ENCODE peak calls at places on chromosomes 16 and 17, in four cellular contexts. One of them, this sample, is unnamed.

GRCh38 chr16:67967183-67967955 is 1.1 kb downstream of the SLC12A4 start:
- DNase-seq in HCT116: no peak
- DNase-seq in IMR-90: no peak
- DNase-seq in A549: no peak
- DNase-seq in this sample: no peak

GRCh38 chr17:58208344-58208743 is 10.7 kb downstream of the MKS1 start:
- DNase-seq in HCT116: no peak
- DNase-seq in IMR-90: no peak
- DNase-seq in A549: no peak
- DNase-seq in this sample: no peak

GRCh38 chr17:79954281-79955166 is 81.1 kb downstream of the TBC1D16 start:
- DNase-seq in HCT116: no peak
- DNase-seq in A549: no peak
- DNase-seq in IMR-90: no peak
- DNase-seq in this sample: no peak

GRCh38 chr17:62629556-62630364 is 2.3 kb downstream of the MRC2 start:
- DNase-seq in A549: no peak
- DNase-seq in IMR-90: no peak
- DNase-seq in HCT116: no peak
- DNase-seq in this sample: no peak

GRCh38 chr17:65433592-65433991 is 127.9 kb downstream of the AXIN2 start:
- DNase-seq in IMR-90: no peak
- DNase-seq in A549: no peak
- DNase-seq in HCT116: no peak
- DNase-seq in this sample: no peak

GRCh38 chr16:19179890-19180490 is 11.9 kb downstream of the SYT17 start:
- DNase-seq in HCT116: peak
- DNase-seq in IMR-90: peak
- DNase-seq in A549: peak
- DNase-seq in this sample: peak

GRCh38 chr17:56185905-56186783 is 32.9 kb downstream of the ANKFN1 start:
- DNase-seq in HCT116: no peak
- DNase-seq in IMR-90: peak
- DNase-seq in A549: no peak
- DNase-seq in this sample: no peak

GRCh38 chr16:72455743-72456659 is 284.0 kb upstream of the PMFBP1 start:
- DNase-seq in IMR-90: no peak
- DNase-seq in A549: no peak
- DNase-seq in HCT116: no peak
- DNase-seq in this sample: peak

GRCh38 chr16:35173295-35173694 is 1713.9 kb downstream of the TP53TG3F start:
- DNase-seq in HCT116: no peak
- DNase-seq in IMR-90: no peak
- DNase-seq in A549: no peak
- DNase-seq in this sample: no peak

GRCh38 chr17:39018267-39019134 is 51.3 kb upstream of the FBXO47 start:
- DNase-seq in A549: no peak
- DNase-seq in HCT116: no peak
- DNase-seq in IMR-90: no peak
- DNase-seq in this sample: no peak

GRCh38 chr17:29693751-29694150 is 71.0 kb upstream of the CORO6 start:
- DNase-seq in IMR-90: no peak
- DNase-seq in HCT116: no peak
- DNase-seq in A549: no peak
- DNase-seq in this sample: no peak

GRCh38 chr17:60401819-60402218 is 9.9 kb upstream of the USP32 start:
- DNase-seq in IMR-90: no peak
- DNase-seq in A549: no peak
- DNase-seq in HCT116: no peak
- DNase-seq in this sample: no peak

GRCh38 chr17:76929148-76929547 is 60.9 kb downstream of the MGAT5B start:
- DNase-seq in A549: no peak
- DNase-seq in HCT116: no peak
- DNase-seq in IMR-90: no peak
- DNase-seq in this sample: no peak

GRCh38 chr17:42290577-42290976 is 2.3 kb downstream of the STAT5A start:
- DNase-seq in A549: no peak
- DNase-seq in HCT116: no peak
- DNase-seq in IMR-90: no peak
- DNase-seq in this sample: no peak

GRCh38 chr17:1041746-1042145 is 44.8 kb downstream of the TIMM22 start:
- DNase-seq in HCT116: no peak
- DNase-seq in IMR-90: no peak
- DNase-seq in A549: no peak
- DNase-seq in this sample: no peak

GRCh38 chr17:33668516-33668915 is 375.4 kb upstream of the ASIC2 start:
- DNase-seq in IMR-90: no peak
- DNase-seq in A549: no peak
- DNase-seq in HCT116: no peak
- DNase-seq in this sample: no peak

GRCh38 chr17:20080513-20080912 is 71.4 kb downstream of the SPECC1 start:
- DNase-seq in HCT116: no peak
- DNase-seq in A549: no peak
- DNase-seq in IMR-90: no peak
- DNase-seq in this sample: no peak

GRCh38 chr16:58020628-58021521 is 4.7 kb upstream of the MMP15 start:
- DNase-seq in HCT116: no peak
- DNase-seq in IMR-90: peak
- DNase-seq in A549: peak
- DNase-seq in this sample: no peak

GRCh38 chr16:19588661-19589060 is 33.2 kb downstream of the VPS35L start:
- DNase-seq in IMR-90: no peak
- DNase-seq in HCT116: no peak
- DNase-seq in A549: no peak
- DNase-seq in this sample: no peak

GRCh38 chr17:73342057-73342522 is 30.3 kb upstream of the CDC42EP4 start:
- DNase-seq in A549: peak
- DNase-seq in HCT116: no peak
- DNase-seq in IMR-90: peak
- DNase-seq in this sample: no peak

GRCh38 chr17:31696184-31696602 is 162.9 kb downstream of the COPRS start:
- DNase-seq in HCT116: no peak
- DNase-seq in IMR-90: peak
- DNase-seq in A549: no peak
- DNase-seq in this sample: peak

GRCh38 chr17:68290268-68290954 is 516 bp downstream of the SLC16A6 start:
- DNase-seq in A549: no peak
- DNase-seq in HCT116: no peak
- DNase-seq in IMR-90: no peak
- DNase-seq in this sample: no peak

GRCh38 chr16:86508947-86509758 is 1.2 kb upstream of the FOXF1 start:
- DNase-seq in A549: no peak
- DNase-seq in IMR-90: peak
- DNase-seq in HCT116: peak
- DNase-seq in this sample: no peak

GRCh38 chr16:23369416-23369815 is 67.3 kb downstream of the SCNN1B start:
- DNase-seq in HCT116: no peak
- DNase-seq in IMR-90: no peak
- DNase-seq in A549: no peak
- DNase-seq in this sample: no peak

GRCh38 chr16:48609453-48610023 is 442 bp downstream of the N4BP1 start:
- DNase-seq in HCT116: no peak
- DNase-seq in A549: peak
- DNase-seq in IMR-90: peak
- DNase-seq in this sample: peak

DNA sequence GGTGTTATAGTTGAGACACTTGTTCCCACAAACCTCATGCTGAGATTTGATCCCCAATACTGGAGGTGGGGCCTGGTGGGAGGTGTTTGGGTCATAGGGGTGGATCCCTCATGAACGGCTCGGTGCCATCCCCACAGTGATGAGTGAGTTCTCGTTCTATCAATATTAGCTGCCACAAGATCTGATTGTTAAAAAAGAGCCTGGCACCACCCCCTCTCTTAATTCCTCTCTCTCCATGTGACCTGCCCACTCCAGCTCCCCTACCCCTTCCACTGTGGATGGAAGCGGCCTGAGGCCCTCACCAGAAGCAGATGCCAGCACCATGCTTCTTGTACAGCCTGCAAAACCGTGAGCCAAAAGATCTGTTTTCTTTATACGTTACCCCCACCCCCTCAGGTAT is 31.2 kb downstream of the TRIM16 start:
- DNase-seq in HCT116: no peak
- DNase-seq in IMR-90: no peak
- DNase-seq in A549: no peak
- DNase-seq in this sample: no peak
- TF ChIP-seq CTCF in HCT116: no peak
- TF ChIP-seq CTCF in IMR-90: no peak
- TF ChIP-seq CTCF in A549: no peak
- TF ChIP-seq CTCF in this sample: no peak

GRCh38 chr16:77789085-77789611 is 784 bp downstream of the VAT1L start:
- DNase-seq in HCT116: no peak
- DNase-seq in IMR-90: no peak
- DNase-seq in A549: no peak
- DNase-seq in this sample: no peak

GRCh38 chr16:77790964-77791363 is 2.6 kb downstream of the VAT1L start:
- DNase-seq in A549: no peak
- DNase-seq in HCT116: no peak
- DNase-seq in IMR-90: peak
- DNase-seq in this sample: no peak

GRCh38 chr16:77788196-77789084 is at the start of gene VAT1L:
- DNase-seq in HCT116: no peak
- DNase-seq in A549: peak
- DNase-seq in IMR-90: peak
- DNase-seq in this sample: no peak

GRCh38 chr16:77787452-77787851 is 912 bp upstream of the VAT1L start:
- DNase-seq in A549: no peak
- DNase-seq in IMR-90: no peak
- DNase-seq in HCT116: no peak
- DNase-seq in this sample: no peak

GRCh38 chr16:77789646-77790370 is 1.4 kb downstream of the VAT1L start:
- DNase-seq in HCT116: no peak
- DNase-seq in IMR-90: no peak
- DNase-seq in A549: no peak
- DNase-seq in this sample: no peak
- H3K4me3 ChIP-seq in HCT116: no peak
- H3K4me3 ChIP-seq in IMR-90: peak
- H3K4me3 ChIP-seq in A549: no peak
- H3K4me3 ChIP-seq in this sample: no peak

DNA sequence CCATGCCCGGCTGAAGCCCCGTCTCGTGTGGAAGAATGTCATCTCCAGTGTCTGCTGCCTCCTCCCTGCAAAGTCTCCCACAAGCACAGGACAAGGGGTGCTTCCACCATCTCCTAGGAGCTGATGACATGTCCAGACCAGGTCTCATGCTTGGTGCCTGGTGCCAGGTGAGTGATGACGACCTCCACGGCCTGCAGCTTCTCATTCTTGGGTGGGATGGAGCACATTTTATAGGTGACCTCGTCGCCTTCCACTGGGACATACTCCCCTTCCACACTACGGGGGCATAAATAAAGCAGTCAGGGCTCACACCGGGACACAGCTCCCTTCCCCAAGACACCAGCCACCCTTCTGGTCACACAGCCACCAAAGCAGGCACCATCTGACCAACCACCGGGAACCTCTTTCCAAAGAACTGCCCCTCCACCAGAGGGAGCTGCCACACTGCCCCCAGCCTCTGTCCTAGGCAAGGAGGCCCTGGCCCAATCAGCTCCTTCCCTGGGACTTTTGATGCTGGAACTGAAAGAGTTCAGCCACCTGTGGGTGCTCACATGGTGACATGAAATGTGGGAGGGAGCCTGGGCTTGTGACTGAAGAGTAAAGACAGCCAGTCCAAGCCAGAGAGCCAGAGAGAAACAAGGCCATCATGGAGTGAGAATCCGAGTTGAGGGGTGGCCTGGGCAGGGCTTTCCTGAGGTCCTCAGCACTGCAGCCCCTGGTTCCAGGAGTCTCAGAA is 13.6 kb downstream of the CARHSP1 start:
- DNase-seq in IMR-90: no peak
- DNase-seq in A549: no peak
- DNase-seq in HCT116: no peak
- DNase-seq in this sample: no peak
- TF ChIP-seq CTCF in IMR-90: no peak
- TF ChIP-seq CTCF in A549: no peak
- TF ChIP-seq CTCF in HCT116: no peak
- TF ChIP-seq CTCF in this sample: no peak

GRCh38 chr17:82650723-82651122 is 2.5 kb upstream of the WDR45B start:
- DNase-seq in IMR-90: no peak
- DNase-seq in HCT116: no peak
- DNase-seq in A549: no peak
- DNase-seq in this sample: no peak

GRCh38 chr17:82647593-82648164 is 565 bp downstream of the WDR45B start:
- DNase-seq in IMR-90: no peak
- DNase-seq in A549: peak
- DNase-seq in HCT116: no peak
- DNase-seq in this sample: no peak

GRCh38 chr17:82649501-82650261 is 1.4 kb upstream of the WDR45B start:
- DNase-seq in A549: no peak
- DNase-seq in IMR-90: no peak
- DNase-seq in HCT116: no peak
- DNase-seq in this sample: no peak

GRCh38 chr17:82648165-82648668 is at the start of gene WDR45B:
- DNase-seq in IMR-90: peak
- DNase-seq in A549: peak
- DNase-seq in HCT116: peak
- DNase-seq in this sample: peak

DNA sequence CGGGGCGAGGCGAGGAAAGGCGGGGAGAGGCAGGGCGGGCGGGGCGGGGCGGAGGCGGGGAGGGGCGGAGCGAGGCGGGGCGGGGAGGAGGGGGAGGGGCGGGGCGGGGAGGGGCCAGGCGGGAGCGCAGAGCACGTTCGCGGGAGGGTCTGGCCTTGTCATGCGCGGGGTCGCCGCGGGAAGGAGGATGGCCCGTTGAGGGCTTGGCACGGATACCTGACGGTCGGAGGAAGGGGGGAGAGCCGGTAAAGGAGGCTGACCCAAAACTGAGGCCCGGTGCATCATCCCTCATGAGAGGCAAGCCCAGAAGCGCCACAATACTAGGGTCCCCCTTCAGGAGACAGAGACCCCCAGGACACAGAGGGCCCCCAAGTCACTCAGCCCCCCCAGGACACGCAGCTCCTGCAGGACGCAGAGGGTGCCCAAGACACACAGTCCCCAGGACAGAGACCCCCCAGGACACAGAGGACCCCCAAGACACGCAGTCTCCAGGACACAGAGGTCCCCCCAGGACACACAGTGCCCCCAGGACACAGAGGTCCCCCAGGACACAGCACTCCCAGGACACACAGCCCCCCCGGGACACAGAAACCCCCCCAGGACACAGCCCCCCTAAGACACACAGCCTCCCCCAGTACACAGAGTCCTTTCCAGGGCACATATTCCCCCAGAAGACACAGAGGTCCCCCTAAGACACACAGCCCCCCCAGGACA is 674 bp upstream of the WDR45B start:
- DNase-seq in HCT116: no peak
- DNase-seq in A549: no peak
- DNase-seq in IMR-90: no peak
- DNase-seq in this sample: no peak
- H3K4me3 ChIP-seq in HCT116: peak
- H3K4me3 ChIP-seq in A549: peak
- H3K4me3 ChIP-seq in IMR-90: peak
- H3K4me3 ChIP-seq in this sample: peak

This sample was measured in LNCaP clone FGC.